ENCODE peak calls at places on chromosomes 16 and 17, in eight cellular contexts. One of them, this sample, is unnamed.

GRCh38 chr17:68288804-68289203 is 2.1 kb downstream of the SLC16A6 start:
- ATAC-seq in HCT116: no peak
- ATAC-seq in K562: no peak
- ATAC-seq in body of pancreas: no peak
- ATAC-seq in upper lobe of left lung: no peak
- ATAC-seq in IMR-90: no peak
- ATAC-seq in heart left ventricle: no peak
- ATAC-seq in GM12878: peak; percentile 27
- ATAC-seq in this sample: no peak

GRCh38 chr17:75003070-75003956 is 9.2 kb upstream of the MRPL58 start:
- ATAC-seq in body of pancreas: no peak
- ATAC-seq in IMR-90: no peak
- ATAC-seq in HCT116: no peak
- ATAC-seq in heart left ventricle: no peak
- ATAC-seq in GM12878: no peak
- ATAC-seq in upper lobe of left lung: no peak
- ATAC-seq in K562: no peak
- ATAC-seq in this sample: no peak

GRCh38 chr17:9814337-9814945 is 7.4 kb downstream of the GSG1L2 start:
- ATAC-seq in heart left ventricle: peak; percentile 40
- ATAC-seq in HCT116: no peak
- ATAC-seq in upper lobe of left lung: no peak
- ATAC-seq in GM12878: no peak
- ATAC-seq in body of pancreas: no peak
- ATAC-seq in IMR-90: no peak
- ATAC-seq in K562: no peak
- ATAC-seq in this sample: no peak

GRCh38 chr17:18025596-18026407 is 13.2 kb downstream of the ATPAF2 start:
- ATAC-seq in GM12878: peak; percentile 99
- ATAC-seq in K562: peak; percentile 65
- ATAC-seq in heart left ventricle: no peak
- ATAC-seq in HCT116: peak; percentile 54
- ATAC-seq in upper lobe of left lung: no peak
- ATAC-seq in body of pancreas: no peak
- ATAC-seq in IMR-90: peak; percentile 68
- ATAC-seq in this sample: no peak

GRCh38 chr17:39761861-39762496 is 24.2 kb downstream of the GRB7 start:
- ATAC-seq in K562: no peak
- ATAC-seq in GM12878: no peak
- ATAC-seq in heart left ventricle: no peak
- ATAC-seq in IMR-90: no peak
- ATAC-seq in upper lobe of left lung: no peak
- ATAC-seq in body of pancreas: no peak
- ATAC-seq in HCT116: no peak
- ATAC-seq in this sample: no peak

GRCh38 chr16:12206031-12206748 is 229.7 kb downstream of the SNX29 start:
- ATAC-seq in IMR-90: no peak
- ATAC-seq in heart left ventricle: no peak
- ATAC-seq in HCT116: no peak
- ATAC-seq in body of pancreas: no peak
- ATAC-seq in GM12878: no peak
- ATAC-seq in K562: no peak
- ATAC-seq in upper lobe of left lung: no peak
- ATAC-seq in this sample: no peak

GRCh38 chr17:8072727-8073461 is 14.6 kb downstream of the ALOX12B start:
- ATAC-seq in HCT116: peak; percentile 10
- ATAC-seq in K562: no peak
- ATAC-seq in GM12878: peak; percentile 38
- ATAC-seq in IMR-90: no peak
- ATAC-seq in upper lobe of left lung: no peak
- ATAC-seq in heart left ventricle: no peak
- ATAC-seq in body of pancreas: no peak
- ATAC-seq in this sample: no peak

GRCh38 chr16:4091638-4092037 is 24.6 kb downstream of the ADCY9 start:
- ATAC-seq in GM12878: no peak
- ATAC-seq in K562: no peak
- ATAC-seq in IMR-90: no peak
- ATAC-seq in body of pancreas: peak; percentile 81
- ATAC-seq in HCT116: no peak
- ATAC-seq in upper lobe of left lung: peak; percentile 65
- ATAC-seq in heart left ventricle: no peak
- ATAC-seq in this sample: no peak

GRCh38 chr17:45581860-45582259 is 91.3 kb upstream of the PLEKHM1 start:
- ATAC-seq in upper lobe of left lung: no peak
- ATAC-seq in HCT116: no peak
- ATAC-seq in body of pancreas: no peak
- ATAC-seq in K562: no peak
- ATAC-seq in GM12878: no peak
- ATAC-seq in heart left ventricle: no peak
- ATAC-seq in IMR-90: no peak
- ATAC-seq in this sample: no peak

GRCh38 chr16:87686697-87687570 is 78.9 kb downstream of the KLHDC4 start:
- ATAC-seq in K562: no peak
- ATAC-seq in heart left ventricle: no peak
- ATAC-seq in GM12878: no peak
- ATAC-seq in HCT116: no peak
- ATAC-seq in IMR-90: no peak
- ATAC-seq in body of pancreas: no peak
- ATAC-seq in upper lobe of left lung: no peak
- ATAC-seq in this sample: no peak

GRCh38 chr17:17926840-17927449 is 45.3 kb downstream of the TOM1L2 start:
- ATAC-seq in upper lobe of left lung: no peak
- ATAC-seq in GM12878: no peak
- ATAC-seq in K562: no peak
- ATAC-seq in IMR-90: peak; percentile 50
- ATAC-seq in heart left ventricle: peak; percentile 29
- ATAC-seq in HCT116: no peak
- ATAC-seq in body of pancreas: peak; percentile 37
- ATAC-seq in this sample: no peak

GRCh38 chr17:75849724-75850123 is 5.4 kb downstream of the WBP2 start:
- ATAC-seq in IMR-90: no peak
- ATAC-seq in upper lobe of left lung: no peak
- ATAC-seq in GM12878: no peak
- ATAC-seq in body of pancreas: no peak
- ATAC-seq in K562: peak; percentile 22
- ATAC-seq in heart left ventricle: no peak
- ATAC-seq in HCT116: no peak
- ATAC-seq in this sample: no peak

GRCh38 chr16:87765776-87766484 is at the start of gene KLHDC4:
- ATAC-seq in body of pancreas: peak; percentile 94
- ATAC-seq in HCT116: peak; percentile 84
- ATAC-seq in K562: peak; percentile 91
- ATAC-seq in upper lobe of left lung: peak; percentile 91
- ATAC-seq in IMR-90: peak; percentile 93
- ATAC-seq in GM12878: peak; percentile 90
- ATAC-seq in heart left ventricle: peak; percentile 94
- ATAC-seq in this sample: peak; percentile 93

GRCh38 chr17:18241229-18241871 is 15.9 kb downstream of the LLGL1 start:
- ATAC-seq in HCT116: peak; percentile 64
- ATAC-seq in upper lobe of left lung: no peak
- ATAC-seq in heart left ventricle: no peak
- ATAC-seq in body of pancreas: no peak
- ATAC-seq in K562: no peak
- ATAC-seq in GM12878: no peak
- ATAC-seq in IMR-90: no peak
- ATAC-seq in this sample: no peak

GRCh38 chr16:77610496-77610895 is 111.8 kb upstream of the NUDT7 start:
- ATAC-seq in HCT116: no peak
- ATAC-seq in heart left ventricle: no peak
- ATAC-seq in body of pancreas: no peak
- ATAC-seq in K562: no peak
- ATAC-seq in upper lobe of left lung: no peak
- ATAC-seq in IMR-90: no peak
- ATAC-seq in GM12878: no peak
- ATAC-seq in this sample: no peak

GRCh38 chr17:75785770-75786538 is 1.3 kb downstream of the UNK start:
- ATAC-seq in upper lobe of left lung: no peak
- ATAC-seq in HCT116: no peak
- ATAC-seq in GM12878: no peak
- ATAC-seq in IMR-90: no peak
- ATAC-seq in heart left ventricle: no peak
- ATAC-seq in body of pancreas: no peak
- ATAC-seq in K562: no peak
- ATAC-seq in this sample: no peak

GRCh38 chr16:14486520-14487303 is 143.3 kb downstream of the PARN start:
- ATAC-seq in IMR-90: peak; percentile 91
- ATAC-seq in body of pancreas: peak; percentile 95
- ATAC-seq in GM12878: no peak
- ATAC-seq in K562: peak; percentile 92
- ATAC-seq in heart left ventricle: peak; percentile 86
- ATAC-seq in upper lobe of left lung: peak; percentile 77
- ATAC-seq in HCT116: peak; percentile 82
- ATAC-seq in this sample: peak; percentile 93

DNA sequence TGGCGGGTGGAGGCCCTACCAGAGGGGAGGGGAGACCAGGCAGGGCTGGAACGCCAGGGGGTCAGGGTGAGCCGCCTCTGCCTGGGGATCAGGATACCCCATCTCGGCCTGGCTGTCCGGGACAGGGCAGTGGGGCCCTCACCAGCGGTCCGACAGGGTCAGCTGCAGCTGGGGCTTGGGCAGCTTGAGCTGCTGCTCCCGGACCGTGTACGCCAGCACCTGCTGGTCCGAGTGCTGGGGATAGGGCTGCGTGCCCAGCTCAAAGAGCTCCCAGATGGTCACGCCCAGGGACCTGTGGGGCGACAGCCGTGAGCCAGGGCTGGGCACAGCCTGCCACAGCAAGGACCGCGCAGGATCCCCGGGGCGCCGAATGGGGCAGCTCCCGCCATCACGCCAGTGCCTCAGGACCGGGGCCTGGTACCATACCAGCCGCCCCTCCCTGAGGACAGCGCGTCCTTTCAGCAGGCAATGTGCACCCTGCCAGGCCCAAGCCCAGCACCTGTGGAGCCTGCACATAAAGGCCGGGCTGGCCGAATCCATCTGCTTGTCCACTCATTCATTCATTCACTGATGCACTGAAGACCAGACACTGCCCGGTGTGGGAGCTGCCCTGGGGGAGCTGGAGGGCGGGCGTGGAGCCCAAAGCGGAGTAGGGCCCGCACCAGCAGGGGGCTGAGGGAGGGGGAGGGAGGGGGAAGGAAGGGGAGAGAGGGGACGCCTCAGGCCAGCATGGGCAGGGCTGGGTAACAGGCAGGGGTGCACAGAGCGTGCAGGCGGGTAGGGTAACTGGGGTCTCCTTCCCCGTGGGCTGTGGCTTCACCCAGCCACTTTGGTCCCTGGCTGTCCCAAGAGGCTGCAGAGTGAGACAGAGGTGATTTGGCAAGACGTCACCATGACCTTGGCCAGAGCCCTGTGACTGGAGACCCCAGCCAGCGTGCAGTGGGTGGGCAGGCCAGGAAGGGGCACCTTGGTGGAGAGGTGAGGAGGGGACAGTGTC is 42.0 kb upstream of the PVALEF start:
- ATAC-seq in heart left ventricle: no peak
- ATAC-seq in body of pancreas: no peak
- ATAC-seq in GM12878: no peak
- ATAC-seq in K562: no peak
- ATAC-seq in IMR-90: no peak
- ATAC-seq in HCT116: no peak
- ATAC-seq in upper lobe of left lung: no peak
- ATAC-seq in this sample: no peak
- TF ChIP-seq POLR2A in heart left ventricle: no peak
- TF ChIP-seq POLR2A in body of pancreas: no peak
- TF ChIP-seq POLR2A in GM12878: no peak
- TF ChIP-seq POLR2A in K562: no peak
- TF ChIP-seq POLR2A in IMR-90: no peak
- TF ChIP-seq POLR2A in HCT116: no peak
- TF ChIP-seq POLR2A in upper lobe of left lung: no peak
- TF ChIP-seq POLR2A in this sample: no peak

DNA sequence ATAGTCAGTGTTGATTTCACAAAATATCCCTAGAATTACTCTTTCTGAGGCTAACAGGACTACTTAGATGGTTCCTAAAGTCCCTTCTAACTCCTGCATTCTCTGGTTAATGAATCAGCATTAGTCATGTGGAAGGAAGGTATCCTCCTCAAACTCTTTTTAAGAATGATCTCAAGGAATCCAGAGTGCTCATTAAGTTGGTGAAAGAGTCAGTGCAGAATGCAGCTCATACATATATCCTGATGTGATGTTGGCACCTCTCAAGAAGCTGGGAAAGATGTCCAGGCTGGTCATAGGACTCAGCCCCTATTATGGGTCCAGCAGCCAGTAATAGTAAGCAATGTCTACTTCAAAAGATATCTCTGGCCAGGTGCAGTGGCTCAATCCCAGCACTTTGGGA is 65.5 kb downstream of the PIGL start:
- ATAC-seq in IMR-90: peak; percentile 21
- ATAC-seq in HCT116: peak; percentile 13
- ATAC-seq in upper lobe of left lung: no peak
- ATAC-seq in GM12878: no peak
- ATAC-seq in K562: no peak
- ATAC-seq in body of pancreas: no peak
- ATAC-seq in heart left ventricle: no peak
- ATAC-seq in this sample: no peak
- H3K4me1 ChIP-seq in IMR-90: peaks cover 26% of the 10 kb centered on the region
- H3K4me1 ChIP-seq in HCT116: peaks cover 59% of the 10 kb centered on the region
- H3K4me1 ChIP-seq in upper lobe of left lung: peaks cover 28% of the 10 kb centered on the region
- H3K4me1 ChIP-seq in GM12878: peaks cover 21% of the 10 kb centered on the region
- H3K4me1 ChIP-seq in K562: peaks cover 9% of the 10 kb centered on the region
- H3K4me1 ChIP-seq in body of pancreas: peaks cover 12% of the 10 kb centered on the region
- H3K4me1 ChIP-seq in heart left ventricle: peaks cover 23% of the 10 kb centered on the region
- H3K4me1 ChIP-seq in this sample: peaks cover 23% of the 10 kb centered on the region

DNA sequence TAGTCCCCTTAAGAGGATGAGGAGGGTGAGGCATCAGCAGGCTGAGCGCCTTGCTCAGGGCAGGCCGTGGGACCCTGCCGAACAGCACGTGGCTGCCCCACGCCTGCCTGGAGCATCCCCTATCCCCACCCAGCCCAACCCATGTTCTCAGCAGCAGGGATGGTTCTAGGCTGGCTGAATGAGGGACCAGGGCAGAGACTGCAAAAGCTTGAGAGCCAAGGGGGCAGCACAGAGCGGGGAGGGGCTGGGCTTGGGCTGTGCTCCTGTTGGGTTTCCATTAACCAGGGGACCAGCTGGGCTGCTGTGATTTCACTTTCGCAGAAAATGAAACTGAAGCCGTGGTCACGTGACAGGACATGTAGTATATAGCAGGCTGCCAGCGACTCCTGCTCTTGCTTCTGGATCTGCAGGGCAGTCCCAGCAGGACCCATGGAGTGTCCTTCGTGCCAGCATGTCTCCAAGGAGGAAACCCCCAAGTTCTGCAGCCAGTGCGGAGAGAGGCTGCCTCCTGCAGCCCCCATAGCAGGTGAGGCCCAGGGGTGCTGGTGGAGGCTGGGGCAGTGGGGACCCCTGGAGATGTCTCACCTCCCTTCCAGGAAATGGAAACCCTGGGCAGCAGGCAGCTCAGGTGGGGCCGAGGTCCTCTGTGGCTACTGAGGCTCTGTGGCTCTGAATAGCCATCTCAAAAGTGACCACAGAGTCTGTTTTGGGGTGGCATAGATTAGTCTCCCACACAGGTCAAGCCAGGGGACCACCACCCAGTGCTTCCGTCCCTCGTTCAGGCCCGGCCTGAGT is 2.8 kb downstream of the RNF213 start:
- ATAC-seq in upper lobe of left lung: peak; percentile 78
- ATAC-seq in IMR-90: peak; percentile 46
- ATAC-seq in heart left ventricle: peak; percentile 60
- ATAC-seq in HCT116: no peak
- ATAC-seq in K562: peak; percentile 5
- ATAC-seq in GM12878: peak; percentile 67
- ATAC-seq in body of pancreas: peak; percentile 56
- ATAC-seq in this sample: peak; percentile 42
- TF ChIP-seq CTCF in upper lobe of left lung: peak; percentile 28
- TF ChIP-seq CTCF in IMR-90: peak; percentile 28
- TF ChIP-seq CTCF in heart left ventricle: no peak
- TF ChIP-seq CTCF in HCT116: no peak
- TF ChIP-seq CTCF in K562: peak; percentile 23
- TF ChIP-seq CTCF in GM12878: peak; percentile 46
- TF ChIP-seq CTCF in body of pancreas: peak; percentile 12
- TF ChIP-seq CTCF in this sample: peak; percentile 21

GRCh38 chr17:63832455-63832854 is 5.0 kb upstream of the FTSJ3 start:
- ATAC-seq in body of pancreas: no peak
- ATAC-seq in GM12878: no peak
- ATAC-seq in IMR-90: no peak
- ATAC-seq in upper lobe of left lung: no peak
- ATAC-seq in heart left ventricle: no peak
- ATAC-seq in HCT116: peak; percentile 16
- ATAC-seq in K562: no peak
- ATAC-seq in this sample: no peak
- TF ChIP-seq POLR2A in body of pancreas: no peak
- TF ChIP-seq POLR2A in GM12878: no peak
- TF ChIP-seq POLR2A in IMR-90: no peak
- TF ChIP-seq POLR2A in upper lobe of left lung: no peak
- TF ChIP-seq POLR2A in heart left ventricle: no peak
- TF ChIP-seq POLR2A in HCT116: no peak
- TF ChIP-seq POLR2A in K562: no peak
- TF ChIP-seq POLR2A in this sample: no peak

This sample was measured in gastroesophageal sphincter.